ENCODE peak calls at places on chromosomes 11 and 22, in six cellular contexts. I is transverse colon, L is SK-N-SH, R is stomach, F is tibial nerve, M is suprapubic skin. N is an unnamed sample.

GRCh38 chr11:2769409-2769778 is 69.6 kb upstream of the KCNQ1OT1 start:
- DNase-seq in L (no peak), R (peak; percentile 15), F (peak; percentile 3), I (no peak), M (peak; percentile 29), N (no peak)

GRCh38 chr11:23112987-23113886 is 253.0 kb upstream of the CCDC179 start:
- DNase-seq in F (no peak), L (peak; percentile 46), M (no peak), I (peak; percentile 77), R (peak; percentile 57), N (no peak)

GRCh38 chr11:68128682-68129327 is 7.6 kb upstream of the CHKA start:
- DNase-seq in L (peak; percentile 59), R (peak; percentile 96), F (no peak), M (no peak), I (peak; percentile 68), N (peak; percentile 85)

GRCh38 chr22:50206599-50206998 is 5.8 kb downstream of the SELENOO start:
- DNase-seq in I (peak; percentile 29), R (no peak), L (peak; percentile 87), F (no peak), M (no peak), N (peak; percentile 82)

GRCh38 chr11:66337103-66337899 is 1.1 kb upstream of the RIN1 start:
- DNase-seq in L (peak; percentile 75), R (no peak), M (no peak), I (no peak), F (no peak), N (peak; percentile 64)

GRCh38 chr11:134205729-134206128 is 18.0 kb downstream of the NCAPD3 start:
- DNase-seq in I (no peak), R (no peak), L (no peak), F (no peak), M (no peak), N (no peak)

GRCh38 chr22:22752199-22752555 is 107.8 kb downstream of the GGTLC2 start:
- DNase-seq in F (no peak), L (no peak), M (no peak), R (no peak), I (no peak), N (no peak)

GRCh38 chr11:16612801-16613400 is 125.5 kb upstream of the C11orf58 start:
- DNase-seq in R (no peak), L (peak; percentile 60), I (no peak), M (no peak), F (no peak), N (no peak)

GRCh38 chr11:82732348-82732733 is 1.3 kb downstream of the FAM181B start:
- DNase-seq in M (no peak), F (no peak), R (no peak), L (no peak), I (no peak), N (no peak)

GRCh38 chr11:86978756-86979608 is 23.8 kb upstream of the FZD4 start:
- DNase-seq in R (no peak), L (peak; percentile 50), I (no peak), M (no peak), F (no peak), N (no peak)

GRCh38 chr11:76835030-76835429 is 25.7 kb upstream of the ACER3 start:
- DNase-seq in F (no peak), L (no peak), R (no peak), I (no peak), M (no peak), N (no peak)

GRCh38 chr11:45530776-45531175 is 134.6 kb downstream of the CHST1 start:
- DNase-seq in R (no peak), L (no peak), I (no peak), M (no peak), F (no peak), N (no peak)

GRCh38 chr22:37036655-37037377 is 14.7 kb upstream of the KCTD17 start:
- DNase-seq in M (no peak), F (no peak), L (no peak), I (no peak), R (no peak), N (no peak)

GRCh38 chr22:38110008-38110862 is at the start of gene BAIAP2L2:
- DNase-seq in M (no peak), L (no peak), F (no peak), R (peak; percentile 60), I (peak; percentile 80), N (no peak)

GRCh38 chr11:63945482-63946163 is 6.8 kb downstream of the NAA40 start:
- DNase-seq in F (peak; percentile 57), L (peak; percentile 84), I (peak; percentile 75), R (peak; percentile 77), M (peak; percentile 87), N (peak; percentile 90)

GRCh38 chr22:36330655-36331305 is 57.0 kb downstream of the MYH9 start:
- DNase-seq in M (no peak), I (no peak), R (no peak), L (no peak), F (no peak), N (no peak)

GRCh38 chr11:123536690-123537437 is 106.8 kb downstream of the GRAMD1B start:
- DNase-seq in I (no peak), L (no peak), R (no peak), F (no peak), M (no peak), N (no peak)

GRCh38 chr11:100876826-100877545 is 189.9 kb downstream of the ARHGAP42 start:
- DNase-seq in L (no peak), I (no peak), R (no peak), M (no peak), F (no peak), N (no peak)

GRCh38 chr22:23789121-23789520 is 2.4 kb downstream of the SMARCB1 start:
- DNase-seq in M (no peak), R (no peak), I (no peak), L (no peak), F (no peak), N (no peak)

GRCh38 chr11:124415356-124415923 is 9.2 kb downstream of the OR8B4 start:
- DNase-seq in L (no peak), M (no peak), I (no peak), F (no peak), R (no peak), N (no peak)

DNA sequence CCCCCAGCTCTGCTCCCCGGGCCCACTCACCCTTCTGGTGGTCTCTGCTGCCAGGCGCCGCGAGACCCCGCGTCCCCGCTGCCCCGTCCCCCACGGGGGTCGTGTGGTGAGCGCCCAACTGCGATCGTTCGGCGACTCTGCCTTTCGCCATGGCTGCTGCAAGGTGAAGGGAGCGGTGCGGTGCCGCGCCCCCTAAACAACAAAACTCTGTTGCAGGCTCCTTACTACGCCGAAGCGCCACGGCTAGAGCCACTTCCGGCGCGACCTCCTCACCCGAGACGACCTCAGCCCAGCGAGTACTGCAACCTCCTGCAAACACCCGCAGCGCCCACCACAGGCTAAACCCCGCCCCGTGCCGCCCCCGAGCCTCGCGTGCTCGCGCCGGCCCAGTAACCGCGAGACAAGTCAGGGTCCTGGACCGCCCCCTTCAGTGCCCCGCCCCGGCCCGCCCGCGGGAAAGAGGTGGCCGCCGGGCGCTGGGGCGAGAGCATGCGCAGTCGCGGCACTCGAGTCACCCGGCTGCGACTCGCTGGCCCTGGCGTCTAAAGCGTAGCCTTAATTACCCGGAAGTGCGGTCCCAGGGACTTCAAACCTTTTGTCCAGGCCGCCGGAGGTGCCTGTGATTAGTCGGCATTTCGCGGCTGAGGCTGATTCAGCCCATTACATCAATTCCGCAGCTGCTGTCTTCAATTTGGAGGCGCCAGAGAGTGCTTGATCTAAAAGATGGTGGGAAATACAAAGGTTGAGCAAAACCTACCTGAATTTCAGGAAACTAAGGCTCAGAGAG is at the start of gene TMEM41B:
- DNase-seq in R (peak; percentile 98), M (peak; percentile 98), L (peak; percentile 99), F (peak; percentile 94), I (peak; percentile 98), N (peak; percentile 98)
- TF ChIP-seq EP300 in R (no peak), M (no peak), L (peak; percentile 10), F (peak; percentile 89), I (no peak), N (no peak)

DNA sequence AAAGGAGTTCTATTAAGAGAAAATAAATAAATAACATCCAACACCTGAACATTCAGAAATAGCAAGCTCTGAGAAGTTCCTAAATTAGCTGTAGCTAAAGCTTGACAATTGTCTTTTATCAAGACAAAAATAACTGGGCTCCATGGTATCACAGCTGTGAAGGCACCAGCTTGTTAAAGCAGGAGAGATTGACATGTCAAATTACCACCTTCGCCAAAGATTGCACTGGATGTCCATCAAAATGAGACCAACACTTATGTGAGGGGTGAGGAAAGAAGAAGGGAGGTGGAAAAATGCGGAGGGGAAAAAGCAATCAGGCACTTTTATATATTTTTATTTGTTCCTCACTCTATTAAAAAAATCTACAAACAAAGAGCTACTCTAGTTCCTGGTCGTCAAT is 1827.5 kb upstream of the RAG2 start:
- DNase-seq in F (no peak), L (no peak), R (no peak), I (no peak), M (no peak), N (no peak)
- TF ChIP-seq EP300 in F (no peak), L (no peak), R (no peak), I (no peak), M (no peak), N (no peak)

GRCh38 chr22:43377486-43377995 is 34.3 kb upstream of the MPPED1 start:
- DNase-seq in M (no peak), L (no peak), R (no peak), F (no peak), I (no peak), N (no peak)

GRCh38 chr22:43381693-43382092 is 30.1 kb upstream of the MPPED1 start:
- DNase-seq in I (peak; percentile 15), F (no peak), M (no peak), L (no peak), R (no peak), N (peak; percentile 3)

GRCh38 chr22:43375951-43376455 is 32.8 kb upstream of the SCUBE1 start:
- DNase-seq in M (no peak), F (no peak), R (no peak), I (no peak), L (no peak), N (no peak)

GRCh38 chr22:43376765-43377485 is 33.8 kb upstream of the SCUBE1 start:
- DNase-seq in I (peak; percentile 15), F (no peak), L (no peak), M (no peak), R (peak; percentile 50), N (no peak)

GRCh38 chr22:43378011-43378704 is 33.7 kb upstream of the MPPED1 start:
- DNase-seq in R (peak; percentile 65), L (no peak), F (no peak), I (peak; percentile 39), M (no peak), N (no peak)
- TF ChIP-seq EP300 in R (no peak), L (no peak), F (no peak), I (no peak), M (no peak), N (no peak)

DNA sequence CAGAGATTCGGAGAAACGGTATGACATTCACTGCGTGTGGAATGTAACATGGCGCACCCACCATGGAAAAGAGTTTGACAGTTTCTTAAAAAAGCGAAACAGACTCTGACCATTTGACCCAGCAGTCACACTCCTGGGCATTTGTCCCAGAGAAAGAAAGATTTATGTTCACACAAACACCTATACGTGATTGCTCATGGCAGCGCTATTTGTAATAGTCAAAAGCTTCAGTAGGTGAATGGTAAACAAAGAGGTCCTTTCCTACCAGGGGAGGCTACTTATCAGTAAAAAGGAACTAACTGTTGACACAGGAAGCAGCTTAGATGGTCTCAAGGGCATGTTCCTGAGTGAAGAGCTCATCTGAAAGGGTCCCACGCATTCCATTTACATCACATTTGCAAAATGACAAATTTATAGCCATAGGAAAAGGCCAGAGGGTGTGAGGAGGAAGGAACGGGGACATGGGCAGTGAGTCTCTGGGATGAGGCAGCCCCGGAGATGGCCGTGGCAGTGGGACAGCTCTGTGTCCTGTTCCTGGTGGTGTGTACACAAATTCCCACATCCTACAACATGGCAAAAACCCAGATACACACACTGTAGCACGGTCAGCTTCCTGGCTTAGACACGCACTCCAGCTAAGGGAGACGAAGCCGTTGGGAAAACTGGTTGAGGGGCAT is 14.6 kb upstream of the KRTAP5-6 start:
- DNase-seq in M (peak; percentile 18), I (no peak), F (no peak), L (no peak), R (no peak), N (no peak)
- TF ChIP-seq EP300 in M (no peak), I (no peak), F (no peak), L (no peak), R (no peak), N (no peak)

GRCh38 chr11:119377961-119378667 is 3.4 kb downstream of the USP2 start:
- DNase-seq in M (peak; percentile 71), L (peak; percentile 8), R (no peak), F (no peak), I (no peak), N (no peak)
- TF ChIP-seq EP300 in M (no peak), L (no peak), R (no peak), F (no peak), I (no peak), N (no peak)